ENCODE peak calls at places on chromosomes 12 and 14, in five cellular contexts. Z is mammary epithelial cell, B is uterus, U is lower leg skin, F is sigmoid colon. X is an unnamed sample.

GRCh38 chr12:85755760-85756159 is 80.4 kb downstream of the RASSF9 start:
- DNase-seq in Z (peak), F (no peak), U (no peak), B (no peak), X (no peak)

GRCh38 chr12:25839470-25839869 is 119.0 kb upstream of the RASSF8 start:
- DNase-seq in U (no peak), B (no peak), F (no peak), Z (peak), X (peak)

GRCh38 chr14:65637780-65638179 is 225.2 kb downstream of the FUT8 start:
- DNase-seq in Z (peak), U (no peak), B (no peak), F (no peak), X (no peak)

GRCh38 chr14:69886843-69887242 is 7.6 kb downstream of the SMOC1 start:
- DNase-seq in F (no peak), U (no peak), B (no peak), Z (peak), X (no peak)

GRCh38 chr12:11174022-11174421 is 3.0 kb downstream of the SMIM10L1 start:
- DNase-seq in U (no peak), Z (peak), B (no peak), F (no peak), X (peak)

GRCh38 chr14:90201344-90201743 is 55.0 kb upstream of the PSMC1 start:
- DNase-seq in U (no peak), Z (no peak), F (no peak), B (no peak), X (no peak)

GRCh38 chr14:29851397-29851796 is 76.2 kb downstream of the PRKD1 start:
- DNase-seq in Z (no peak), F (no peak), B (no peak), U (no peak), X (peak)

GRCh38 chr12:90036641-90037040 is 328.0 kb upstream of the ATP2B1 start:
- DNase-seq in U (no peak), Z (peak), F (no peak), B (no peak), X (peak)

GRCh38 chr12:6821271-6821673 is 349 bp upstream of the GPR162 start:
- DNase-seq in B (peak), Z (no peak), U (peak), F (peak), X (peak)

GRCh38 chr12:57237952-57238853 is 8.7 kb downstream of the SHMT2 start:
- DNase-seq in U (no peak), B (no peak), F (peak), Z (no peak), X (peak)

GRCh38 chr12:5776091-5776490 is 169.0 kb downstream of the ANO2 start:
- DNase-seq in F (no peak), U (no peak), Z (no peak), B (no peak), X (no peak)

GRCh38 chr14:97306133-97306784 is 509.1 kb downstream of the VRK1 start:
- DNase-seq in B (no peak), Z (no peak), F (no peak), U (no peak), X (no peak)

GRCh38 chr12:59833408-59833807 is 237.6 kb downstream of the SLC16A7 start:
- DNase-seq in Z (no peak), U (no peak), F (no peak), B (no peak), X (peak)

GRCh38 chr14:94129111-94129757 is at the start of gene IFI27L2:
- DNase-seq in F (peak), U (peak), Z (peak), B (peak), X (peak)

GRCh38 chr12:57524814-57525614 is 2.4 kb downstream of the MBD6 start:
- DNase-seq in F (no peak), U (no peak), B (no peak), Z (no peak), X (no peak)

GRCh38 chr14:96274122-96274910 is 18.3 kb downstream of the BDKRB1 start:
- DNase-seq in U (no peak), F (no peak), B (no peak), Z (no peak), X (peak)

GRCh38 chr12:52713960-52714886 is 10.9 kb upstream of the KRT77 start:
- DNase-seq in B (no peak), Z (no peak), U (no peak), F (no peak), X (no peak)
- H3K4me3 ChIP-seq in B (no peak), Z (no peak), U (no peak), F (peak), X (no peak)

GRCh38 chr12:103964805-103965204 is 867 bp upstream of the TDG start:
- DNase-seq in U (no peak), Z (no peak), B (no peak), F (no peak), X (no peak)

GRCh38 chr12:103965255-103965589 is 450 bp upstream of the TDG start:
- DNase-seq in F (no peak), Z (no peak), U (no peak), B (no peak), X (no peak)

GRCh38 chr12:103962493-103962892 is 3.2 kb upstream of the TDG start:
- DNase-seq in B (no peak), U (no peak), F (no peak), Z (no peak), X (no peak)

GRCh38 chr12:103966736-103967135 is 1.1 kb downstream of the TDG start:
- DNase-seq in U (no peak), Z (no peak), B (no peak), F (no peak), X (no peak)

GRCh38 chr12:103965590-103966407 is at the start of gene TDG:
- DNase-seq in B (peak), F (peak), U (peak), Z (peak), X (peak)
- TF ChIP-seq CTCF in B (peak), F (no peak), U (no peak), Z (no peak), X (peak)

GRCh38 chr14:24116111-24116809 is 1.5 kb upstream of the NRL start:
- DNase-seq in Z (no peak), F (peak), U (no peak), B (no peak), X (no peak)
- H3K4me3 ChIP-seq in Z (peak), F (peak), U (no peak), B (peak), X (peak)

GRCh38 chr12:49369723-49370145 is 2.5 kb downstream of the SPATS2 start:
- DNase-seq in Z (no peak), U (no peak), F (no peak), B (peak), X (peak)
- TF ChIP-seq CTCF in Z (peak), U (no peak), F (no peak), B (peak), X (peak)

GRCh38 chr14:99320105-99320572 is 48.1 kb upstream of the BCL11B start:
- DNase-seq in Z (peak), U (no peak), F (no peak), B (no peak), X (peak)
- H3K4me3 ChIP-seq in Z (peak), U (no peak), F (no peak), B (no peak), X (no peak)